ENCODE peak calls at places on chromosomes 7 and 10, in four cellular contexts. One of them, this sample, is unnamed.

GRCh38 chr10:84523509-84523908 is 195.1 kb downstream of the CCSER2 start:
- DNase-seq in HCT116: no peak
- DNase-seq in K562: peak
- DNase-seq in Panc1: no peak
- DNase-seq in this sample: peak

GRCh38 chr7:3955751-3956696 is 655.0 kb downstream of the SDK1 start:
- DNase-seq in HCT116: no peak
- DNase-seq in K562: no peak
- DNase-seq in Panc1: no peak
- DNase-seq in this sample: no peak

GRCh38 chr10:103661198-103661950 is 167.9 kb downstream of the NEURL1 start:
- DNase-seq in HCT116: no peak
- DNase-seq in K562: no peak
- DNase-seq in Panc1: no peak
- DNase-seq in this sample: peak

GRCh38 chr7:7970620-7971307 is 2.2 kb downstream of the GLCCI1 start:
- DNase-seq in HCT116: no peak
- DNase-seq in K562: peak
- DNase-seq in Panc1: no peak
- DNase-seq in this sample: no peak

GRCh38 chr10:8056891-8057331 is 2.4 kb downstream of the GATA3 start:
- DNase-seq in HCT116: no peak
- DNase-seq in K562: no peak
- DNase-seq in Panc1: no peak
- DNase-seq in this sample: no peak

GRCh38 chr7:27677912-27678612 is 15.4 kb upstream of the HIBADH start:
- DNase-seq in HCT116: peak
- DNase-seq in K562: peak
- DNase-seq in Panc1: peak
- DNase-seq in this sample: peak

GRCh38 chr10:110646417-110647135 is 2.4 kb downstream of the RBM20 start:
- DNase-seq in HCT116: no peak
- DNase-seq in K562: peak
- DNase-seq in Panc1: no peak
- DNase-seq in this sample: no peak

GRCh38 chr10:12832096-12832495 is 169.4 kb downstream of the CCDC3 start:
- DNase-seq in HCT116: no peak
- DNase-seq in K562: no peak
- DNase-seq in Panc1: no peak
- DNase-seq in this sample: no peak

GRCh38 chr10:49550563-49550962 is 11.6 kb upstream of the ERCC6 start:
- DNase-seq in HCT116: peak
- DNase-seq in K562: no peak
- DNase-seq in Panc1: no peak
- DNase-seq in this sample: no peak

GRCh38 chr7:105364748-105365147 is 24.0 kb downstream of the SRPK2 start:
- DNase-seq in HCT116: no peak
- DNase-seq in K562: no peak
- DNase-seq in Panc1: no peak
- DNase-seq in this sample: peak

GRCh38 chr10:113415246-113415645 is 137.6 kb upstream of the HABP2 start:
- DNase-seq in HCT116: no peak
- DNase-seq in K562: no peak
- DNase-seq in Panc1: no peak
- DNase-seq in this sample: no peak

GRCh38 chr10:18576586-18576985 is 74.8 kb downstream of the NSUN6 start:
- DNase-seq in HCT116: no peak
- DNase-seq in K562: no peak
- DNase-seq in Panc1: no peak
- DNase-seq in this sample: no peak

GRCh38 chr7:142856565-142857245 is 1.8 kb downstream of the EPHB6 start:
- DNase-seq in HCT116: no peak
- DNase-seq in K562: no peak
- DNase-seq in Panc1: no peak
- DNase-seq in this sample: no peak
- H3K4me3 ChIP-seq in HCT116: no peak
- H3K4me3 ChIP-seq in K562: no peak
- H3K4me3 ChIP-seq in Panc1: no peak
- H3K4me3 ChIP-seq in this sample: no peak

DNA sequence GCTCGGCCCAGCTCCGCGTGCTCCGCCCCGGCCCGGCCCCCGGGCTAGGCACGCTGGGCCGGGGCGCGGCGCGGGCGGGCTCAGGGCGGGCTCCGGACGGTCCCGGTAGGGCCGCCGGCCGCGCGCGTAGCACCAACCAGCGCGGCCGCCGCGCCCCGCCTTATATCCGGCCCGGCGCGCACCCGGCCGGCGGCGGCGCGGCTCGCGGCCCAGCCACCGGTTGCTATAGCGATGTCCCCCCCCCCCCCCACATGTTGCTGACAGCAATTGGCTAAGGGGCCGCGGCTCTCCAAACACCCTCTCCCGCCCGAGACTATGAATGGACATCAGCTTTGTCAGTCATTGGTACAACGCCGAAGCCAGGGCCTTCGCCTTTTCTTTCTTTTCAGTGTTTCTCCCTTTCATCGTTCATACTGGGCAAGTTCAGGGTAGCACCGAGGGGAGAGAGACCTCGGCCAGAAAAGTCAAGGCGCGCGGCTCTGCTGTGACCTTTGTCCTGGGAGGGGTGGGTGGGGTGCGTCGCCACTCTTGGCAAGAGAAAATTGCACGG is 354.1 kb downstream of the DNAJB6 start:
- DNase-seq in HCT116: peak
- DNase-seq in K562: no peak
- DNase-seq in Panc1: no peak
- DNase-seq in this sample: peak
- TF ChIP-seq TCF7L2 in HCT116: peak
- TF ChIP-seq TCF7L2 in K562: no peak
- TF ChIP-seq TCF7L2 in Panc1: peak
- TF ChIP-seq TCF7L2 in this sample: no peak

GRCh38 chr10:130192276-130192848 is 56.2 kb downstream of the GLRX3 start:
- DNase-seq in HCT116: no peak
- DNase-seq in K562: no peak
- DNase-seq in Panc1: no peak
- DNase-seq in this sample: no peak

GRCh38 chr10:130194194-130194990 is 58.2 kb downstream of the GLRX3 start:
- DNase-seq in HCT116: no peak
- DNase-seq in K562: no peak
- DNase-seq in Panc1: no peak
- DNase-seq in this sample: no peak

GRCh38 chr10:130193493-130194193 is 57.5 kb downstream of the GLRX3 start:
- DNase-seq in HCT116: no peak
- DNase-seq in K562: no peak
- DNase-seq in Panc1: no peak
- DNase-seq in this sample: no peak

GRCh38 chr10:130191380-130191779 is 55.2 kb downstream of the GLRX3 start:
- DNase-seq in HCT116: no peak
- DNase-seq in K562: peak
- DNase-seq in Panc1: no peak
- DNase-seq in this sample: no peak

GRCh38 chr10:130193033-130193432 is 56.8 kb downstream of the GLRX3 start:
- DNase-seq in HCT116: no peak
- DNase-seq in K562: no peak
- DNase-seq in Panc1: no peak
- DNase-seq in this sample: no peak
- H3K4me3 ChIP-seq in HCT116: no peak
- H3K4me3 ChIP-seq in K562: no peak
- H3K4me3 ChIP-seq in Panc1: no peak
- H3K4me3 ChIP-seq in this sample: no peak

DNA sequence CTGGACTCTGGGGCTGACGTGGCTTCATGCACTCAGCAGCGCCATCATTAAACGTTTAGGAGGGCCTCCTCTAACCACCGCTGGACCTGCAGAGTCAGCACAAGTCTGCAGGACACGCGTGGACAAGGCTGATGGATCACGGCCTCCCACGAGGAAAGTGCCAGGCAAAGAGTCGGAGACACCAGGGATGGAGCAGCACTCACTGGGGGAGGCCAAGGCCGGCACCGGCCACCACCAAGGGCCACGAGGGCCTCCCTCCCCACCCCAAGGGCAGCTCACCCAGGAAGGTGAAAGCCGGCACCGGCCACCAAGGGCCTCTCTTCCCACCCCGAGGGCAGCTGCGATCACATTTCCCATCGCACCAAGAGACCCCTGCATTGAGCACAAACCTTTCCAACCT is 91.5 kb downstream of the DIP2C start:
- DNase-seq in HCT116: no peak
- DNase-seq in K562: no peak
- DNase-seq in Panc1: no peak
- DNase-seq in this sample: no peak
- TF ChIP-seq TCF7L2 in HCT116: no peak
- TF ChIP-seq TCF7L2 in K562: no peak
- TF ChIP-seq TCF7L2 in Panc1: no peak
- TF ChIP-seq TCF7L2 in this sample: no peak

This sample was measured in HepG2.